ENCODE peak calls at places on chromosomes 11 and 22, in five cellular contexts. W is transverse colon; R is CD4-positive, CD25-positive, alpha-beta regulatory T cell; V is tibial nerve; L is upper lobe of right lung. E is an unnamed sample. For H3K4me1, the result is how much of the 10 kb centered on the place peaks cover.

GRCh38 chr22:17086301-17086700 is 1.5 kb downstream of the IL17RA start:
- DNase-seq in W (no peak), R (no peak), V (no peak), L (peak), E (peak)

GRCh38 chr22:39152024-39152510 is 413 bp downstream of the CBX7 start:
- DNase-seq in W (no peak), R (no peak), V (no peak), L (no peak), E (no peak)

GRCh38 chr11:36292311-36292722 is 3.1 kb upstream of the COMMD9 start:
- DNase-seq in W (no peak), R (no peak), V (no peak), L (no peak), E (peak)

GRCh38 chr22:43133401-43133800 is 9.8 kb downstream of the MCAT start:
- DNase-seq in W (no peak), R (no peak), V (no peak), L (no peak), E (no peak)

GRCh38 chr22:43754176-43754575 is 57.9 kb downstream of the EFCAB6 start:
- DNase-seq in W (no peak), R (no peak), V (no peak), L (no peak), E (no peak)

GRCh38 chr11:46554205-46555162 is 39.3 kb downstream of the AMBRA1 start:
- DNase-seq in W (no peak), R (no peak), V (peak), L (no peak), E (no peak)

GRCh38 chr22:50162391-50162956 is 8.1 kb upstream of the PANX2 start:
- DNase-seq in W (no peak), R (no peak), V (no peak), L (no peak), E (no peak)

GRCh38 chr22:32584650-32585049 is 110.0 kb downstream of the FBXO7 start:
- DNase-seq in W (no peak), R (no peak), V (peak), L (no peak), E (no peak)

GRCh38 chr11:71204294-71204693 is 48.1 kb downstream of the SHANK2 start:
- DNase-seq in W (no peak), R (no peak), V (no peak), L (no peak), E (no peak)

GRCh38 chr11:94586978-94587377 is 19.8 kb downstream of the PIWIL4 start:
- DNase-seq in W (no peak), R (no peak), V (no peak), L (no peak), E (no peak)

GRCh38 chr22:36155702-36156101 is 4.9 kb downstream of the APOL3 start:
- DNase-seq in W (peak), R (no peak), V (peak), L (peak), E (no peak)

DNA sequence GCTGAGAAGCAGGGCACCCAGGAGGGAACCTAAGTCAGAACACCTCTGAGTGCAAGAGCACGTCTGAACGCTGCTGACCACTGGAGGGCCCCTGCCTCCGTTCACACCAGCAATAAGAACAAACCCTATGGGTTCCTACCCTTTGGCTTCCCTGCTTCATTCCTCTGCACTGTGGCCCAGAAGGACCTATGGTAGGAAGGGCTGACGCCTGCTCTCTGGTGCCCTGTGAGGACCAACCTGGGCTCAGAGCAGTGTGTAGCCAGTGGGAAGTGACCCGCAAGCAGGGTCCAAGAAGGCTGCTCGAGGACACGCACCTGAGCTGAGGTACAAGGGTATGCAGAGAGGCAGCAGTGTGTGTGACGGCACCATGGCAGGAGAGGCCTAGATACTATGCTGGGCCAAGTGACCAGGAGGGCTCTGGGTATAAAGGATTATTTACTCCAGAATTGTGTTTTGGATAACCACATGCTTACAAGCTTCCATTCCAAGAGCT is 68.8 kb upstream of the CLTCL1 start:
- DNase-seq in W (no peak), R (no peak), V (no peak), L (no peak), E (no peak)
- H3K4me3 ChIP-seq in W (no peak), R (no peak), V (no peak), L (no peak), E (no peak)

GRCh38 chr22:45316796-45317526 is 7.2 kb downstream of the FAM118A start:
- DNase-seq in W (no peak), R (no peak), V (peak), L (no peak), E (no peak)

GRCh38 chr22:45312856-45313255 is 3.1 kb downstream of the FAM118A start:
- DNase-seq in W (no peak), R (no peak), V (no peak), L (no peak), E (no peak)

GRCh38 chr22:45314054-45314721 is 4.5 kb downstream of the FAM118A start:
- DNase-seq in W (no peak), R (no peak), V (no peak), L (no peak), E (no peak)

GRCh38 chr22:45312415-45312814 is 2.7 kb downstream of the FAM118A start:
- DNase-seq in W (no peak), R (no peak), V (no peak), L (no peak), E (no peak)

GRCh38 chr22:45314789-45315188 is 5.1 kb downstream of the FAM118A start:
- DNase-seq in W (no peak), R (no peak), V (no peak), L (no peak), E (no peak)
- H3K4me1 ChIP-seq in W (under half), R (half or more), V (under half), L (under half), E (half or more)

GRCh38 chr22:37484115-37485005 is 1.8 kb downstream of the MFNG start:
- DNase-seq in W (peak), R (peak), V (peak), L (peak), E (peak)

GRCh38 chr22:37482244-37482643 is 3.9 kb downstream of the MFNG start:
- DNase-seq in W (no peak), R (no peak), V (no peak), L (no peak), E (peak)

GRCh38 chr22:37483050-37483449 is 3.1 kb downstream of the MFNG start:
- DNase-seq in W (no peak), R (no peak), V (no peak), L (no peak), E (no peak)

GRCh38 chr22:37485006-37485713 is 1.0 kb downstream of the MFNG start:
- DNase-seq in W (no peak), R (peak), V (no peak), L (peak), E (peak)

DNA sequence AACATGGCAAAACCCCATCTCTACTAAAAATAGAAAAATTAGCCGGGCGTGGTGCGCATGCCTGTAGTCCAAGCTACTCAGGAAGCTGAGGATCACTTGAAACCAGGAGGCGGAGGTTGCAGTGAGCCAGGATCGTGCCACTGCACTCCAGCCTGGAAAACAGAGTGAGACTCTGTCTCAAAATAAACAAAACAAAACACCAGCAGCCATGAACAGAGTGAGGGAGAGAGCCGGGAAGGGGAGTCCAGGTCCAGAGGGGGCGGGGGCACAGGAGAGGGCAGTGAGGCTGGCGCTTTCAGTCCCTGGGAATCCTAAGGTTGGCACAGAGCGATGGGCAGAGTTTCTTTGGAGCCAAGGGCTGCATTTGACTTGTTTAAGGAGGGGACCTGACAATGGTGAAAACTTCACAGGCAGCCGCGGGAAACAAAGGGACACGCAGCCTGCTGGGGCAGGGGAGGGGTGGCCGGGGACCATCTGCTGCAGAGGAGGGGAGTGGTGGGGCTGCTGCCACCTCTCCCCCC is 2.5 kb downstream of the MFNG start:
- DNase-seq in W (no peak), R (no peak), V (no peak), L (no peak), E (no peak)
- H3K4me3 ChIP-seq in W (no peak), R (peak), V (peak), L (peak), E (peak)

DNA sequence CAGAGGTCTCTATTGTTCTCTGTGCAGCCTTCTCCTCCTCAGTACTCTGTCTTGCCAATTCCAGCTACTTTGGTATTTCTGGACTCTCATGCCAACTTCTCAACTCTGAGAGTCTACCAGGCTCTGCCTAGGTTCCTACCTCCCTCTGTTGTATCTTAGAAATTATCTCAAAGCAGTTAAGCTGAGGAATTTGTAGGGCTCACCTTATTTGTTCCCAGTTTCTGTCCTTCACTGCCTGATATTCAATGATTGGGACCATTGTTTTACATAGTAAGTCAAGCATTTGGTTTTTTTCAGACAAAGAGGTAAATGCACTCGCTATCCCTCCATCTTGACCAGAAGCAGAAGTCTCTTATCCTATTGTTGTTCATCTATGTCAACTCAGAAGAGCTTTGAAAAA is 205.0 kb upstream of the PGR start:
- DNase-seq in W (no peak), R (no peak), V (no peak), L (no peak), E (no peak)
- H3K4me1 ChIP-seq in W (under half), R (under half), V (under half), L (under half), E (under half)

DNA sequence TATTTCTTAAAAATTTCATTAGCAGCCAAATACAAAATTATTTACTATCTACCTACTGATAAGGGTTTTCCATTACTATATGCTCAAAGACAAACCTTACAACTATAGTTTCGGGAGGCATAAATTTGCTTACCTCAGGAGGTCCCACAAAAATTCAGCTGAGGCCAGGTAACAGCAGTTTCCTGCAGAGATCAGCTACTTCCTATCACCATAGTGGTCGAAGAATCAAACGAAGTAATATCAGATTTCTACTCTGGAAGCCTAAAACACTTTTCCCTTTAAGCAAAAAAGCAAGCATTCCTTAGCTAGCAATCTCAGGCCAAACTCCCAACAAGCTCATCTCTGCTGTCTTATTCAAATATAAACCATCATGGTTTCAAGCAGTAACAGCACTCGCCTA is 3.1 kb downstream of the NAP1L4 start:
- DNase-seq in W (no peak), R (no peak), V (no peak), L (no peak), E (peak)
- H3K4me3 ChIP-seq in W (no peak), R (peak), V (peak), L (peak), E (peak)

GRCh38 chr11:11408436-11409221 is 55.6 kb upstream of the CSNK2A3 start:
- DNase-seq in W (no peak), R (no peak), V (no peak), L (no peak), E (no peak)
- H3K4me1 ChIP-seq in W (under half), R (under half), V (under half), L (under half), E (under half)

GRCh38 chr11:28673687-28674431 is 565.7 kb downstream of the METTL15 start:
- DNase-seq in W (no peak), R (no peak), V (no peak), L (no peak), E (no peak)
- H3K4me3 ChIP-seq in W (no peak), R (no peak), V (no peak), L (no peak), E (no peak)

DNA sequence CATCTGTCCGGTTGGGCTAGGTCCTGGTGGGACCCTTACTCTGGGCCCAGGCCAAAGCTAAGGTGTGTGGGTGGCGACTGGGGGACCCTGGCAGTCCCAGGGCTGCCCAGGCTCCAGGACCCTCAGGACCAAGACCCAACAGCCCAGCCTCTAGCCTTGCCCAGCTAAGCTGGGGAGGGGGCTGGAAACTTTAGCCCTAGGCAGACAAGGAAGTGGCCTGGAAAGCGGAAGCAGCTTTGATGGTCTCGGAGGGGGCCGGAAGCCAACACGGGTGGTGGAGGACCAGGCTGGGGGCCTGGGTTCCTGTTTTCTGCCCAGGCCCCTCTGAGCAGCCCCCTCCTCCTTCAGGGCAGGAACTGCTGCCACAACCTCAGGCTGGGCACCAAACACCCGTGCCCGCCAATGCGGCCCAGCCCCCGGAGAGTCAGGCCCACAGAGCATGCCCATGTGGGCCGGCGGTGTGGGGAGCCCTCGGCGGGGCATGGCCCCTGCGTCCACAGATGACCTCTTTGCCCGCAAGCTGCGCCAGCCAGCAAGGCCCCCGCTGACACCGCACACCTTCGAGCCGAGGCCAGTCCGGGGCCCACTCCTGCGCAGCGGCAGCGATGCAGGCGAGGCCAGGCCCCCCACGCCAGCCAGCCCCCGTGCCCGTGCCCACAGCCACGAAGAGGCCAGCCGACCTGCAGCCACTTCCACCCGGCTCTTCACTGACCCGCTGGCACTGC is 2.7 kb downstream of the SIPA1 start:
- DNase-seq in W (peak), R (peak), V (peak), L (peak), E (peak)
- H3K4me1 ChIP-seq in W (under half), R (half or more), V (half or more), L (under half), E (half or more)

GRCh38 chr11:114185436-114185835 is 110.8 kb upstream of the NNMT start:
- DNase-seq in W (no peak), R (no peak), V (no peak), L (no peak), E (no peak)

GRCh38 chr11:114181752-114182151 is 114.4 kb upstream of the NNMT start:
- DNase-seq in W (no peak), R (no peak), V (no peak), L (no peak), E (no peak)

GRCh38 chr11:114182471-114182968 is 113.7 kb upstream of the NNMT start:
- DNase-seq in W (no peak), R (no peak), V (no peak), L (no peak), E (no peak)

GRCh38 chr11:114181195-114181594 is 115.0 kb upstream of the NNMT start:
- DNase-seq in W (no peak), R (no peak), V (no peak), L (no peak), E (no peak)

DNA sequence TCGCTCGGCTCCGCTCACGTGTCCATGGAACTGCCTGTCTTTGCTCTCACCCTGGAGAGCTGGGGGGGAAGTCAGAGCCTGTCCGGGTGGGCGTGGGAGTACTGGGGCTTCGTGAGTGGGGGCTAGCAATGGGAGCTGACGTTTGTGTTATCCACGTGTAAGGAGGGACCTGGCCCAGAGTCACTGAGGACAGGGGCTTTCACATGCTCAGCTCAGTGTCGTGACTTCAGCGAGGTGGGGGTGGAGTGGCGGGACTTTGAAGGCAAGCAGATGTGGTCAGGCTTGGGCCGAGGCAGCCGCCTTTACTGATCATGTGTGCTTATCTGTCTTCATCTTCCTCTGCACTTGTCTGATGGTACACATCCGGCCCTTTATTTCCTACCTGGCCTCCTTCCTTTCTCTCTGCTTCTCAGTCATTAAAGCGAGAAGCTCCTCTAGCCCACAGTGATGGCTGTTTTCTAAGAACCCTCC is 113.1 kb upstream of the NNMT start:
- DNase-seq in W (peak), R (peak), V (no peak), L (no peak), E (peak)
- H3K4me3 ChIP-seq in W (no peak), R (peak), V (no peak), L (no peak), E (peak)

E was measured in CD4-positive, alpha-beta memory T cell.